ENCODE peak calls at places on chromosomes 6 and 20, in five cellular contexts. K, G, D, C and B are unnamed samples.
A peak's percentile ranks its signal among the peaks of the same experiment; 100 is the strongest.

GRCh38 chr6:168541307-168541706 is 100.3 kb downstream of the SMOC2 start:
- DNase-seq in K (no peak), G (no peak), D (no peak), C (no peak), B (peak; percentile 60)

GRCh38 chr20:39124064-39124463 is 161.9 kb downstream of the DHX35 start:
- DNase-seq in K (no peak), G (no peak), D (no peak), C (no peak), B (no peak)

GRCh38 chr6:76347539-76347938 is 275.1 kb upstream of the IMPG1 start:
- DNase-seq in K (no peak), G (no peak), D (no peak), C (no peak), B (no peak)

GRCh38 chr20:53934421-53935352 is 135.7 kb downstream of the BCAS1 start:
- DNase-seq in K (no peak), G (no peak), D (no peak), C (no peak), B (peak; percentile 96)

GRCh38 chr6:156774872-156775405 is 2.2 kb upstream of the ARID1B start:
- DNase-seq in K (no peak), G (peak; percentile 18), D (no peak), C (no peak), B (peak; percentile 21)

GRCh38 chr6:157151989-157152388 is 171.3 kb downstream of the TMEM242 start:
- DNase-seq in K (no peak), G (no peak), D (no peak), C (no peak), B (peak; percentile 71)

GRCh38 chr6:3013486-3013885 is 13.8 kb downstream of the NQO2 start:
- DNase-seq in K (no peak), G (no peak), D (no peak), C (no peak), B (peak; percentile 53)

GRCh38 chr6:81655696-81656095 is 96.8 kb downstream of the TENT5A start:
- DNase-seq in K (no peak), G (no peak), D (no peak), C (no peak), B (no peak)

GRCh38 chr6:39887692-39888450 is 46.4 kb downstream of the MOCS1 start:
- DNase-seq in K (no peak), G (peak; percentile 75), D (no peak), C (no peak), B (peak; percentile 96)

GRCh38 chr6:36443498-36443844 is 671 bp downstream of the KCTD20 start:
- DNase-seq in K (no peak), G (no peak), D (no peak), C (no peak), B (no peak)

GRCh38 chr20:5557123-5557522 is 193.1 kb upstream of the SHLD1 start:
- DNase-seq in K (peak; percentile 29), G (peak; percentile 36), D (no peak), C (peak; percentile 50), B (peak; percentile 62)

GRCh38 chr6:142155895-142156757 is 9.1 kb downstream of the VTA1 start:
- DNase-seq in K (peak; percentile 0), G (no peak), D (no peak), C (no peak), B (peak; percentile 61)

GRCh38 chr6:42452171-42453026 is 673 bp upstream of the TRERF1 start:
- DNase-seq in K (peak; percentile 85), G (peak; percentile 79), D (peak; percentile 73), C (peak; percentile 43), B (peak; percentile 83)

GRCh38 chr6:77178821-77179220 is 284.5 kb downstream of the HTR1B start:
- DNase-seq in K (no peak), G (no peak), D (no peak), C (no peak), B (peak; percentile 32)

GRCh38 chr20:3209023-3209945 is at the start of gene ITPA:
- DNase-seq in K (peak; percentile 55), G (peak; percentile 77), D (no peak), C (peak; percentile 62), B (peak; percentile 59)

GRCh38 chr20:60695223-60695622 is 556.8 kb upstream of the CDH4 start:
- DNase-seq in K (no peak), G (peak; percentile 18), D (no peak), C (no peak), B (peak; percentile 20)

GRCh38 chr20:58417418-58417817 is 28.4 kb downstream of the VAPB start:
- DNase-seq in K (no peak), G (no peak), D (no peak), C (no peak), B (no peak)

GRCh38 chr6:139738801-139739490 is 364.5 kb upstream of the CITED2 start:
- DNase-seq in K (no peak), G (no peak), D (no peak), C (no peak), B (peak; percentile 56)

GRCh38 chr6:158514991-158515390 is 44.9 kb upstream of the TMEM181 start:
- DNase-seq in K (no peak), G (no peak), D (no peak), C (no peak), B (no peak)

GRCh38 chr20:48711696-48712464 is 115.9 kb downstream of the PREX1 start:
- DNase-seq in K (no peak), G (no peak), D (no peak), C (no peak), B (no peak)

GRCh38 chr6:165662041-165662491 is 975 bp downstream of the PDE10A start:
- DNase-seq in K (peak; percentile 61), G (peak; percentile 7), D (no peak), C (no peak), B (peak; percentile 61)

GRCh38 chr6:27866370-27867050 is 45.7 kb downstream of the OR2B2 start:
- DNase-seq in K (peak; percentile 76), G (peak; percentile 12), D (no peak), C (peak; percentile 14), B (peak; percentile 86)

GRCh38 chr20:49983848-49984408 is 1.1 kb downstream of the SNAI1 start:
- DNase-seq in K (no peak), G (no peak), D (no peak), C (no peak), B (peak; percentile 48)

GRCh38 chr6:52255434-52255833 is 11.1 kb upstream of the IL17F start:
- DNase-seq in K (no peak), G (no peak), D (no peak), C (no peak), B (no peak)

GRCh38 chr6:125858427-125859320 is 67.9 kb downstream of the NCOA7 start:
- DNase-seq in K (no peak), G (peak; percentile 80), D (peak; percentile 55), C (peak; percentile 6), B (peak; percentile 79)

GRCh38 chr6:156280131-156280530 is 497.0 kb upstream of the ARID1B start:
- DNase-seq in K (peak; percentile 69), G (no peak), D (no peak), C (no peak), B (no peak)

GRCh38 chr6:91572855-91573254 is 986.0 kb upstream of the MAP3K7 start:
- DNase-seq in K (no peak), G (no peak), D (no peak), C (no peak), B (no peak)

GRCh38 chr20:44643596-44644383 is 7.7 kb downstream of the ADA start:
- DNase-seq in K (no peak), G (no peak), D (no peak), C (peak; percentile 63), B (peak; percentile 95)

GRCh38 chr20:63409834-63410435 is 48.8 kb upstream of the CHRNA4 start:
- DNase-seq in K (no peak), G (no peak), D (no peak), C (no peak), B (no peak)

GRCh38 chr6:45741437-45742166 is 274.1 kb downstream of the CLIC5 start:
- DNase-seq in K (no peak), G (peak; percentile 32), D (no peak), C (no peak), B (no peak)

GRCh38 chr6:1594495-1595200 is 15.1 kb upstream of the FOXC1 start:
- DNase-seq in K (no peak), G (no peak), D (no peak), C (no peak), B (no peak)

GRCh38 chr6:6058054-6058444 is 51.3 kb upstream of the NRN1 start:
- DNase-seq in K (no peak), G (no peak), D (no peak), C (no peak), B (no peak)

GRCh38 chr20:37990571-37991151 is 42.6 kb downstream of the TTI1 start:
- DNase-seq in K (no peak), G (peak; percentile 17), D (no peak), C (peak; percentile 24), B (peak; percentile 65)

GRCh38 chr6:30612213-30612612 is 4.8 kb downstream of the PPP1R10 start:
- DNase-seq in K (no peak), G (no peak), D (no peak), C (no peak), B (peak; percentile 59)

GRCh38 chr6:35445691-35446090 is 6.4 kb upstream of the FANCE start:
- DNase-seq in K (no peak), G (no peak), D (no peak), C (no peak), B (peak; percentile 42)

GRCh38 chr6:51893356-51893755 is 194.1 kb downstream of the PKHD1 start:
- DNase-seq in K (no peak), G (no peak), D (no peak), C (no peak), B (no peak)

GRCh38 chr20:48776306-48776705 is 51.5 kb downstream of the PREX1 start:
- DNase-seq in K (no peak), G (no peak), D (no peak), C (no peak), B (peak; percentile 89)